ENCODE peak calls at places on chromosomes 12 and 14, in ten cellular contexts. A is breast epithelium, R is AG04450, T is ascending aorta, V is WTC11, Y is RWPE1, C is GM23338, B is choroid plexus epithelial cell, M is HFF-Myc, Z is lower lobe of right lung. J is an unnamed sample.

GRCh38 chr14:100122481-100123215 is 36.8 kb downstream of the DEGS2 start:
- DNase-seq in A (no peak), R (no peak), T (no peak), V (no peak), Y (no peak), C (no peak), B (peak; percentile 11), M (no peak), Z (no peak), J (no peak)

GRCh38 chr12:14716848-14717444 is 20.5 kb upstream of the GUCY2C start:
- DNase-seq in A (no peak), R (no peak), T (no peak), V (peak; percentile 62), Y (peak; percentile 12), C (peak; percentile 86), B (peak; percentile 74), M (peak; percentile 15), Z (no peak), J (peak; percentile 37)

GRCh38 chr14:103624860-103625259 is 4.2 kb upstream of the KLC1 start:
- DNase-seq in A (peak; percentile 67), R (no peak), T (peak; percentile 94), V (no peak), Y (peak; percentile 81), C (no peak), B (no peak), M (peak; percentile 41), Z (peak; percentile 81), J (no peak)

GRCh38 chr12:111406474-111407370 is 999 bp downstream of the SH2B3 start:
- DNase-seq in A (no peak), R (no peak), T (peak; percentile 74), V (no peak), Y (no peak), C (no peak), B (no peak), M (no peak), Z (peak; percentile 78), J (no peak)

GRCh38 chr12:103556890-103557667 is 30.0 kb upstream of the STAB2 start:
- DNase-seq in A (no peak), R (no peak), T (no peak), V (no peak), Y (no peak), C (no peak), B (no peak), M (no peak), Z (no peak), J (no peak)

GRCh38 chr12:112838731-112839130 is 47.2 kb downstream of the RPH3A start:
- DNase-seq in A (no peak), R (no peak), T (no peak), V (no peak), Y (no peak), C (no peak), B (no peak), M (no peak), Z (no peak), J (no peak)

GRCh38 chr12:102388469-102388868 is 91.9 kb downstream of the IGF1 start:
- DNase-seq in A (no peak), R (peak; percentile 10), T (no peak), V (no peak), Y (no peak), C (no peak), B (no peak), M (no peak), Z (no peak), J (no peak)

GRCh38 chr14:69535230-69535848 is 39.3 kb downstream of the CCDC177 start:
- DNase-seq in A (no peak), R (peak; percentile 26), T (no peak), V (peak; percentile 75), Y (peak; percentile 76), C (peak; percentile 89), B (peak; percentile 67), M (peak; percentile 25), Z (no peak), J (peak; percentile 71)

GRCh38 chr14:75361751-75362433 is 65.9 kb upstream of the JDP2 start:
- DNase-seq in A (no peak), R (no peak), T (peak; percentile 73), V (no peak), Y (no peak), C (no peak), B (no peak), M (no peak), Z (no peak), J (no peak)

GRCh38 chr12:25552681-25553080 is 402 bp downstream of the LMNTD1 start:
- DNase-seq in A (no peak), R (peak; percentile 45), T (no peak), V (no peak), Y (no peak), C (no peak), B (peak; percentile 53), M (no peak), Z (no peak), J (no peak)

GRCh38 chr12:114209852-114210251 is 196.1 kb downstream of the TBX5 start:
- DNase-seq in A (no peak), R (no peak), T (no peak), V (no peak), Y (no peak), C (no peak), B (no peak), M (no peak), Z (no peak), J (no peak)

GRCh38 chr12:96766232-96766631 is 140.8 kb upstream of the NEDD1 start:
- DNase-seq in A (no peak), R (no peak), T (no peak), V (peak; percentile 37), Y (no peak), C (peak; percentile 55), B (peak; percentile 5), M (no peak), Z (no peak), J (no peak)

GRCh38 chr14:49303952-49304516 is 282.1 kb downstream of the RPS29 start:
- DNase-seq in A (no peak), R (no peak), T (no peak), V (peak; percentile 54), Y (peak; percentile 15), C (peak; percentile 84), B (peak; percentile 21), M (no peak), Z (no peak), J (no peak)

GRCh38 chr14:49310298-49310697 is 275.9 kb downstream of the RPS29 start:
- DNase-seq in A (no peak), R (no peak), T (no peak), V (peak; percentile 21), Y (no peak), C (peak; percentile 61), B (no peak), M (no peak), Z (no peak), J (no peak)

GRCh38 chr14:49306152-49306751 is 279.9 kb downstream of the RPS29 start:
- DNase-seq in A (no peak), R (no peak), T (no peak), V (no peak), Y (peak; percentile 20), C (peak; percentile 77), B (peak; percentile 13), M (no peak), Z (no peak), J (no peak)
- TF ChIP-seq CTCF in A (no peak), R (peak; percentile 41), T (no peak), V (no peak), Y (peak; percentile 54), C (peak; percentile 54), B (peak; percentile 34), M (no peak), Z (peak; percentile 41), J (peak; percentile 65)

GRCh38 chr12:31589896-31590729 is 823 bp downstream of the DENND5B start:
- DNase-seq in A (no peak), R (no peak), T (peak; percentile 91), V (peak; percentile 60), Y (peak; percentile 50), C (peak; percentile 72), B (peak; percentile 68), M (peak; percentile 19), Z (peak; percentile 62), J (peak; percentile 80)
- TF ChIP-seq CTCF in A (no peak), R (no peak), T (no peak), V (no peak), Y (peak; percentile 17), C (peak; percentile 22), B (no peak), M (no peak), Z (no peak), J (no peak)

DNA sequence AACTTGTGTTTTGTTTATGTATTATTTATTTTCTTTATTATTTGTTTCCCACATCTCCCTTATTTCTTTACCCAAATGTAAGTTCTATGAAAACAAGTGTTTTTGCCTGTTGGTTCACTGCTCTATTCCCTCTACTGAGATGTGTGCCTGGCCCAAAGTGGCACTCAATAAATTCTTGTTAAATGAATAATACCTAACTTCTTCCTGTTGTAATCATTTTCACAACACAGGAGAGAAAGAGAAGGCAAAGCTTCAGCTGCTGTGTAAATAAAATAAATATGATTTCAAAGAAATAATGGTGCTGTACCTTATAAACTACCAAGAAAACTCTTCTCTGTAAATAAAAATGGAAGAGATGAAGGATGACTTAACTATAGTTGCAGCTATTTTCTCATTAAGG is 116.2 kb downstream of the TRHDE start:
- DNase-seq in A (no peak), R (no peak), T (no peak), V (no peak), Y (no peak), C (no peak), B (peak; percentile 24), M (no peak), Z (no peak), J (no peak)
- TF ChIP-seq CTCF in A (no peak), R (no peak), T (no peak), V (no peak), Y (no peak), C (no peak), B (no peak), M (no peak), Z (no peak), J (no peak)

GRCh38 chr14:95897280-95897679 is 20.6 kb downstream of the TUNAR start:
- DNase-seq in A (no peak), R (no peak), T (no peak), V (no peak), Y (no peak), C (no peak), B (no peak), M (no peak), Z (no peak), J (no peak)

GRCh38 chr14:95892142-95892541 is 15.5 kb downstream of the TUNAR start:
- DNase-seq in A (no peak), R (no peak), T (no peak), V (no peak), Y (no peak), C (no peak), B (no peak), M (no peak), Z (no peak), J (no peak)

GRCh38 chr14:95891742-95892141 is 15.1 kb downstream of the TUNAR start:
- DNase-seq in A (no peak), R (no peak), T (no peak), V (no peak), Y (peak; percentile 59), C (no peak), B (no peak), M (peak; percentile 11), Z (no peak), J (no peak)

GRCh38 chr14:95896628-95897027 is 20.0 kb downstream of the TUNAR start:
- DNase-seq in A (no peak), R (no peak), T (no peak), V (peak; percentile 29), Y (no peak), C (peak; percentile 52), B (no peak), M (no peak), Z (no peak), J (no peak)

DNA sequence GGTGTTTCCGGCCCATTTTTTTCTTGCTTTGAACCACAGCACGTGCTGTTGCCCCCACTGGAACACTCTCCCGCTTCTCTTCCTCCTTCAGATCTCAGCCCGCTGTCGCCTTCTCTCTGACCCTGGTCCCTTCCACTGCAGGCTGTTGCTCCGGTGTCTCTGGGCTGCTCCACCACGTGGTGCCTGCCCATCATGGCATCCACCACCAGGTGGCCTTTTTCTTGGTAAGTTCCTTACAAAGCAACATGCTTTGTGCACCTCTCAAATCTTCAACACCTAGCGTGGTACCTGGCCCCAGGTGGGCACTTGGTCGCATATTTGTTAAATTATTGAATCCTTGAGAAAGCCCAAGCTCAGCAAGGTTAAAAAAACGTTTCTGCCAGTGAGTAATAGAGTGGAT is 19.1 kb downstream of the TUNAR start:
- DNase-seq in A (no peak), R (no peak), T (no peak), V (peak; percentile 68), Y (peak; percentile 32), C (peak; percentile 84), B (no peak), M (no peak), Z (no peak), J (peak; percentile 51)
- TF ChIP-seq CTCF in A (no peak), R (no peak), T (no peak), V (peak; percentile 45), Y (no peak), C (peak; percentile 67), B (peak; percentile 8), M (no peak), Z (peak; percentile 8), J (peak; percentile 37)

J was measured in glutamatergic neuron.